ENCODE peak calls at places on chromosomes 2 and 18, in five cellular contexts. One of them, this sample, is unnamed.

GRCh38 chr2:7048762-7049294 is 131.6 kb downstream of the RNF144A start:
- DNase-seq in KBM-7: no peak
- DNase-seq in T-helper 9 cell: no peak
- DNase-seq in NCI-H2171 treated with DMSO at 0.1 percent for 48 hours: no peak
- DNase-seq in activated T-cell treated with anti-CD3 and anti-CD28 coated beads for 24 hours: no peak
- DNase-seq in this sample: no peak

GRCh38 chr2:84817239-84817655 is 63.6 kb downstream of the TRABD2A start:
- DNase-seq in KBM-7: no peak
- DNase-seq in T-helper 9 cell: no peak
- DNase-seq in NCI-H2171 treated with DMSO at 0.1 percent for 48 hours: no peak
- DNase-seq in activated T-cell treated with anti-CD3 and anti-CD28 coated beads for 24 hours: no peak
- DNase-seq in this sample: no peak

GRCh38 chr18:77422974-77423373 is 173.3 kb downstream of the GALR1 start:
- DNase-seq in KBM-7: no peak
- DNase-seq in T-helper 9 cell: no peak
- DNase-seq in NCI-H2171 treated with DMSO at 0.1 percent for 48 hours: peak
- DNase-seq in activated T-cell treated with anti-CD3 and anti-CD28 coated beads for 24 hours: no peak
- DNase-seq in this sample: no peak

GRCh38 chr2:15337996-15338666 is 223.0 kb downstream of the NBAS start:
- DNase-seq in KBM-7: no peak
- DNase-seq in T-helper 9 cell: no peak
- DNase-seq in NCI-H2171 treated with DMSO at 0.1 percent for 48 hours: no peak
- DNase-seq in activated T-cell treated with anti-CD3 and anti-CD28 coated beads for 24 hours: no peak
- DNase-seq in this sample: no peak

GRCh38 chr2:215138466-215138865 is at the start of gene ABCA12:
- DNase-seq in KBM-7: no peak
- DNase-seq in T-helper 9 cell: no peak
- DNase-seq in NCI-H2171 treated with DMSO at 0.1 percent for 48 hours: peak
- DNase-seq in activated T-cell treated with anti-CD3 and anti-CD28 coated beads for 24 hours: no peak
- DNase-seq in this sample: no peak

GRCh38 chr2:172972005-172972619 is 103.5 kb upstream of the MAP3K20 start:
- DNase-seq in KBM-7: peak
- DNase-seq in T-helper 9 cell: peak
- DNase-seq in NCI-H2171 treated with DMSO at 0.1 percent for 48 hours: peak
- DNase-seq in activated T-cell treated with anti-CD3 and anti-CD28 coated beads for 24 hours: peak
- DNase-seq in this sample: no peak

GRCh38 chr2:212136216-212136795 is 402.3 kb downstream of the ERBB4 start:
- DNase-seq in KBM-7: no peak
- DNase-seq in T-helper 9 cell: no peak
- DNase-seq in NCI-H2171 treated with DMSO at 0.1 percent for 48 hours: peak
- DNase-seq in activated T-cell treated with anti-CD3 and anti-CD28 coated beads for 24 hours: no peak
- DNase-seq in this sample: no peak

GRCh38 chr2:191246820-191247380 is 1.7 kb downstream of the MYO1B start:
- DNase-seq in KBM-7: no peak
- DNase-seq in T-helper 9 cell: no peak
- DNase-seq in NCI-H2171 treated with DMSO at 0.1 percent for 48 hours: no peak
- DNase-seq in activated T-cell treated with anti-CD3 and anti-CD28 coated beads for 24 hours: no peak
- DNase-seq in this sample: no peak

GRCh38 chr18:60147326-60147725 is 225.2 kb downstream of the MC4R start:
- DNase-seq in KBM-7: peak
- DNase-seq in T-helper 9 cell: no peak
- DNase-seq in NCI-H2171 treated with DMSO at 0.1 percent for 48 hours: no peak
- DNase-seq in activated T-cell treated with anti-CD3 and anti-CD28 coated beads for 24 hours: no peak
- DNase-seq in this sample: no peak

GRCh38 chr2:144517825-144518699 is 1.9 kb downstream of the ZEB2 start:
- DNase-seq in KBM-7: peak
- DNase-seq in T-helper 9 cell: no peak
- DNase-seq in NCI-H2171 treated with DMSO at 0.1 percent for 48 hours: peak
- DNase-seq in activated T-cell treated with anti-CD3 and anti-CD28 coated beads for 24 hours: no peak
- DNase-seq in this sample: no peak

GRCh38 chr2:672606-672905 is 4.7 kb downstream of the TMEM18 start:
- DNase-seq in KBM-7: no peak
- DNase-seq in T-helper 9 cell: no peak
- DNase-seq in NCI-H2171 treated with DMSO at 0.1 percent for 48 hours: no peak
- DNase-seq in activated T-cell treated with anti-CD3 and anti-CD28 coated beads for 24 hours: no peak
- DNase-seq in this sample: no peak

GRCh38 chr2:234628953-234629352 is 132.1 kb upstream of the ARL4C start:
- DNase-seq in KBM-7: no peak
- DNase-seq in T-helper 9 cell: no peak
- DNase-seq in NCI-H2171 treated with DMSO at 0.1 percent for 48 hours: no peak
- DNase-seq in activated T-cell treated with anti-CD3 and anti-CD28 coated beads for 24 hours: no peak
- DNase-seq in this sample: no peak

GRCh38 chr2:174554514-174555119 is 43.0 kb downstream of the WIPF1 start:
- DNase-seq in KBM-7: no peak
- DNase-seq in T-helper 9 cell: no peak
- DNase-seq in NCI-H2171 treated with DMSO at 0.1 percent for 48 hours: peak
- DNase-seq in activated T-cell treated with anti-CD3 and anti-CD28 coated beads for 24 hours: no peak
- DNase-seq in this sample: no peak

GRCh38 chr18:31487251-31488015 is 10.5 kb upstream of the DSG2 start:
- DNase-seq in KBM-7: no peak
- DNase-seq in T-helper 9 cell: no peak
- DNase-seq in NCI-H2171 treated with DMSO at 0.1 percent for 48 hours: no peak
- DNase-seq in activated T-cell treated with anti-CD3 and anti-CD28 coated beads for 24 hours: no peak
- DNase-seq in this sample: no peak